ENCODE peak calls at places on chromosomes 7 and 10, in six cellular contexts. One of them, this sample, is unnamed.

GRCh38 chr7:26815452-26815851 is 48.9 kb downstream of the SKAP2 start:
- DNase-seq in colonic mucosa: no peak
- DNase-seq in GM04503: no peak
- DNase-seq in left ventricle myocardium inferior: no peak
- DNase-seq in upper lobe of right lung: no peak
- DNase-seq in activated T-helper 1 cell treated with anti-CD3 and anti-CD28 coated beads, Interleukin-12 subunit alpha, Interleukin-12 subunit beta, Interleukin-2, Interleukin-4 antibody, amounts not matched to agents 30 ng/mL and 10 ng/mL and 1 ng/mL, durations not matched to agents 14 hours and 24 hours and 36 hours: no peak
- DNase-seq in this sample: no peak

GRCh38 chr7:99438573-99439480 is at the start of the genes CPSF4 and PTCD1:
- DNase-seq in activated T-helper 1 cell treated with anti-CD3 and anti-CD28 coated beads, Interleukin-12 subunit alpha, Interleukin-12 subunit beta, Interleukin-2, Interleukin-4 antibody, amounts not matched to agents 30 ng/mL and 10 ng/mL and 1 ng/mL, durations not matched to agents 14 hours and 24 hours and 36 hours: peak
- DNase-seq in left ventricle myocardium inferior: peak
- DNase-seq in upper lobe of right lung: peak
- DNase-seq in GM04503: peak
- DNase-seq in colonic mucosa: peak
- DNase-seq in this sample: peak

GRCh38 chr7:36637417-36637816 is 86.9 kb downstream of the AOAH start:
- DNase-seq in GM04503: no peak
- DNase-seq in activated T-helper 1 cell treated with anti-CD3 and anti-CD28 coated beads, Interleukin-12 subunit alpha, Interleukin-12 subunit beta, Interleukin-2, Interleukin-4 antibody, amounts not matched to agents 30 ng/mL and 10 ng/mL and 1 ng/mL, durations not matched to agents 14 hours and 24 hours and 36 hours: no peak
- DNase-seq in upper lobe of right lung: no peak
- DNase-seq in colonic mucosa: no peak
- DNase-seq in left ventricle myocardium inferior: no peak
- DNase-seq in this sample: no peak

GRCh38 chr10:70053896-70054641 is 1.4 kb downstream of the MACROH2A2 start:
- DNase-seq in upper lobe of right lung: peak
- DNase-seq in left ventricle myocardium inferior: peak
- DNase-seq in GM04503: no peak
- DNase-seq in activated T-helper 1 cell treated with anti-CD3 and anti-CD28 coated beads, Interleukin-12 subunit alpha, Interleukin-12 subunit beta, Interleukin-2, Interleukin-4 antibody, amounts not matched to agents 30 ng/mL and 10 ng/mL and 1 ng/mL, durations not matched to agents 14 hours and 24 hours and 36 hours: no peak
- DNase-seq in colonic mucosa: peak
- DNase-seq in this sample: no peak

GRCh38 chr7:123757095-123757494 is 8.3 kb upstream of the WASL start:
- DNase-seq in upper lobe of right lung: no peak
- DNase-seq in activated T-helper 1 cell treated with anti-CD3 and anti-CD28 coated beads, Interleukin-12 subunit alpha, Interleukin-12 subunit beta, Interleukin-2, Interleukin-4 antibody, amounts not matched to agents 30 ng/mL and 10 ng/mL and 1 ng/mL, durations not matched to agents 14 hours and 24 hours and 36 hours: no peak
- DNase-seq in colonic mucosa: no peak
- DNase-seq in left ventricle myocardium inferior: no peak
- DNase-seq in GM04503: no peak
- DNase-seq in this sample: no peak

GRCh38 chr7:99127636-99128035 is 16.3 kb downstream of the SMURF1 start:
- DNase-seq in colonic mucosa: no peak
- DNase-seq in activated T-helper 1 cell treated with anti-CD3 and anti-CD28 coated beads, Interleukin-12 subunit alpha, Interleukin-12 subunit beta, Interleukin-2, Interleukin-4 antibody, amounts not matched to agents 30 ng/mL and 10 ng/mL and 1 ng/mL, durations not matched to agents 14 hours and 24 hours and 36 hours: no peak
- DNase-seq in left ventricle myocardium inferior: no peak
- DNase-seq in upper lobe of right lung: no peak
- DNase-seq in GM04503: no peak
- DNase-seq in this sample: no peak

GRCh38 chr7:25680636-25681035 is 452.4 kb upstream of the NPVF start:
- DNase-seq in upper lobe of right lung: no peak
- DNase-seq in colonic mucosa: no peak
- DNase-seq in left ventricle myocardium inferior: no peak
- DNase-seq in GM04503: no peak
- DNase-seq in activated T-helper 1 cell treated with anti-CD3 and anti-CD28 coated beads, Interleukin-12 subunit alpha, Interleukin-12 subunit beta, Interleukin-2, Interleukin-4 antibody, amounts not matched to agents 30 ng/mL and 10 ng/mL and 1 ng/mL, durations not matched to agents 14 hours and 24 hours and 36 hours: no peak
- DNase-seq in this sample: no peak

GRCh38 chr10:116763440-116763839 is 21.1 kb upstream of the HSPA12A start:
- DNase-seq in left ventricle myocardium inferior: no peak
- DNase-seq in GM04503: no peak
- DNase-seq in activated T-helper 1 cell treated with anti-CD3 and anti-CD28 coated beads, Interleukin-12 subunit alpha, Interleukin-12 subunit beta, Interleukin-2, Interleukin-4 antibody, amounts not matched to agents 30 ng/mL and 10 ng/mL and 1 ng/mL, durations not matched to agents 14 hours and 24 hours and 36 hours: no peak
- DNase-seq in upper lobe of right lung: peak
- DNase-seq in colonic mucosa: no peak
- DNase-seq in this sample: no peak

GRCh38 chr7:22935269-22935668 is 78.7 kb downstream of the HYCC1 start:
- DNase-seq in GM04503: no peak
- DNase-seq in upper lobe of right lung: no peak
- DNase-seq in colonic mucosa: no peak
- DNase-seq in left ventricle myocardium inferior: no peak
- DNase-seq in activated T-helper 1 cell treated with anti-CD3 and anti-CD28 coated beads, Interleukin-12 subunit alpha, Interleukin-12 subunit beta, Interleukin-2, Interleukin-4 antibody, amounts not matched to agents 30 ng/mL and 10 ng/mL and 1 ng/mL, durations not matched to agents 14 hours and 24 hours and 36 hours: no peak
- DNase-seq in this sample: no peak

GRCh38 chr10:90779573-90779972 is 78.3 kb downstream of the HTR7 start:
- DNase-seq in GM04503: no peak
- DNase-seq in colonic mucosa: no peak
- DNase-seq in left ventricle myocardium inferior: no peak
- DNase-seq in activated T-helper 1 cell treated with anti-CD3 and anti-CD28 coated beads, Interleukin-12 subunit alpha, Interleukin-12 subunit beta, Interleukin-2, Interleukin-4 antibody, amounts not matched to agents 30 ng/mL and 10 ng/mL and 1 ng/mL, durations not matched to agents 14 hours and 24 hours and 36 hours: no peak
- DNase-seq in upper lobe of right lung: no peak
- DNase-seq in this sample: peak

GRCh38 chr7:26117142-26117807 is 34.7 kb upstream of the NFE2L3 start:
- DNase-seq in colonic mucosa: no peak
- DNase-seq in activated T-helper 1 cell treated with anti-CD3 and anti-CD28 coated beads, Interleukin-12 subunit alpha, Interleukin-12 subunit beta, Interleukin-2, Interleukin-4 antibody, amounts not matched to agents 30 ng/mL and 10 ng/mL and 1 ng/mL, durations not matched to agents 14 hours and 24 hours and 36 hours: no peak
- DNase-seq in left ventricle myocardium inferior: no peak
- DNase-seq in GM04503: no peak
- DNase-seq in upper lobe of right lung: no peak
- DNase-seq in this sample: peak

GRCh38 chr10:109851595-109851994 is 71.7 kb downstream of the XPNPEP1 start:
- DNase-seq in upper lobe of right lung: no peak
- DNase-seq in GM04503: no peak
- DNase-seq in colonic mucosa: no peak
- DNase-seq in activated T-helper 1 cell treated with anti-CD3 and anti-CD28 coated beads, Interleukin-12 subunit alpha, Interleukin-12 subunit beta, Interleukin-2, Interleukin-4 antibody, amounts not matched to agents 30 ng/mL and 10 ng/mL and 1 ng/mL, durations not matched to agents 14 hours and 24 hours and 36 hours: no peak
- DNase-seq in left ventricle myocardium inferior: no peak
- DNase-seq in this sample: no peak

GRCh38 chr7:117458977-117459583 is 20.7 kb upstream of the CFTR start:
- DNase-seq in upper lobe of right lung: no peak
- DNase-seq in activated T-helper 1 cell treated with anti-CD3 and anti-CD28 coated beads, Interleukin-12 subunit alpha, Interleukin-12 subunit beta, Interleukin-2, Interleukin-4 antibody, amounts not matched to agents 30 ng/mL and 10 ng/mL and 1 ng/mL, durations not matched to agents 14 hours and 24 hours and 36 hours: no peak
- DNase-seq in left ventricle myocardium inferior: no peak
- DNase-seq in colonic mucosa: no peak
- DNase-seq in GM04503: no peak
- DNase-seq in this sample: peak

GRCh38 chr7:22854158-22855048 is 31.8 kb upstream of the TOMM7 start:
- DNase-seq in upper lobe of right lung: peak
- DNase-seq in left ventricle myocardium inferior: peak
- DNase-seq in colonic mucosa: peak
- DNase-seq in GM04503: no peak
- DNase-seq in activated T-helper 1 cell treated with anti-CD3 and anti-CD28 coated beads, Interleukin-12 subunit alpha, Interleukin-12 subunit beta, Interleukin-2, Interleukin-4 antibody, amounts not matched to agents 30 ng/mL and 10 ng/mL and 1 ng/mL, durations not matched to agents 14 hours and 24 hours and 36 hours: peak
- DNase-seq in this sample: peak

GRCh38 chr10:23479798-23480473 is 41.1 kb downstream of the OTUD1 start:
- DNase-seq in left ventricle myocardium inferior: no peak
- DNase-seq in colonic mucosa: no peak
- DNase-seq in activated T-helper 1 cell treated with anti-CD3 and anti-CD28 coated beads, Interleukin-12 subunit alpha, Interleukin-12 subunit beta, Interleukin-2, Interleukin-4 antibody, amounts not matched to agents 30 ng/mL and 10 ng/mL and 1 ng/mL, durations not matched to agents 14 hours and 24 hours and 36 hours: no peak
- DNase-seq in GM04503: no peak
- DNase-seq in upper lobe of right lung: no peak
- DNase-seq in this sample: no peak

GRCh38 chr10:114611617-114612016 is 46.5 kb downstream of the ABLIM1 start:
- DNase-seq in activated T-helper 1 cell treated with anti-CD3 and anti-CD28 coated beads, Interleukin-12 subunit alpha, Interleukin-12 subunit beta, Interleukin-2, Interleukin-4 antibody, amounts not matched to agents 30 ng/mL and 10 ng/mL and 1 ng/mL, durations not matched to agents 14 hours and 24 hours and 36 hours: no peak
- DNase-seq in colonic mucosa: no peak
- DNase-seq in GM04503: no peak
- DNase-seq in upper lobe of right lung: no peak
- DNase-seq in left ventricle myocardium inferior: no peak
- DNase-seq in this sample: no peak

GRCh38 chr10:7027913-7028808 is 382.7 kb downstream of the SFMBT2 start:
- DNase-seq in activated T-helper 1 cell treated with anti-CD3 and anti-CD28 coated beads, Interleukin-12 subunit alpha, Interleukin-12 subunit beta, Interleukin-2, Interleukin-4 antibody, amounts not matched to agents 30 ng/mL and 10 ng/mL and 1 ng/mL, durations not matched to agents 14 hours and 24 hours and 36 hours: no peak
- DNase-seq in left ventricle myocardium inferior: no peak
- DNase-seq in GM04503: no peak
- DNase-seq in colonic mucosa: no peak
- DNase-seq in upper lobe of right lung: no peak
- DNase-seq in this sample: no peak

GRCh38 chr10:61993676-61994401 is 92.3 kb downstream of the ARID5B start:
- DNase-seq in upper lobe of right lung: no peak
- DNase-seq in activated T-helper 1 cell treated with anti-CD3 and anti-CD28 coated beads, Interleukin-12 subunit alpha, Interleukin-12 subunit beta, Interleukin-2, Interleukin-4 antibody, amounts not matched to agents 30 ng/mL and 10 ng/mL and 1 ng/mL, durations not matched to agents 14 hours and 24 hours and 36 hours: no peak
- DNase-seq in colonic mucosa: no peak
- DNase-seq in left ventricle myocardium inferior: no peak
- DNase-seq in GM04503: no peak
- DNase-seq in this sample: peak

GRCh38 chr10:78928330-78928729 is 140.4 kb upstream of the ZMIZ1 start:
- DNase-seq in left ventricle myocardium inferior: no peak
- DNase-seq in activated T-helper 1 cell treated with anti-CD3 and anti-CD28 coated beads, Interleukin-12 subunit alpha, Interleukin-12 subunit beta, Interleukin-2, Interleukin-4 antibody, amounts not matched to agents 30 ng/mL and 10 ng/mL and 1 ng/mL, durations not matched to agents 14 hours and 24 hours and 36 hours: no peak
- DNase-seq in colonic mucosa: no peak
- DNase-seq in upper lobe of right lung: no peak
- DNase-seq in GM04503: no peak
- DNase-seq in this sample: no peak

GRCh38 chr7:123643495-123644428 is 11.9 kb upstream of the LMOD2 start:
- DNase-seq in GM04503: peak
- DNase-seq in upper lobe of right lung: no peak
- DNase-seq in activated T-helper 1 cell treated with anti-CD3 and anti-CD28 coated beads, Interleukin-12 subunit alpha, Interleukin-12 subunit beta, Interleukin-2, Interleukin-4 antibody, amounts not matched to agents 30 ng/mL and 10 ng/mL and 1 ng/mL, durations not matched to agents 14 hours and 24 hours and 36 hours: no peak
- DNase-seq in left ventricle myocardium inferior: no peak
- DNase-seq in colonic mucosa: no peak
- DNase-seq in this sample: peak

GRCh38 chr10:110475722-110476515 is 21.8 kb upstream of the DUSP5 start:
- DNase-seq in upper lobe of right lung: no peak
- DNase-seq in colonic mucosa: no peak
- DNase-seq in GM04503: no peak
- DNase-seq in activated T-helper 1 cell treated with anti-CD3 and anti-CD28 coated beads, Interleukin-12 subunit alpha, Interleukin-12 subunit beta, Interleukin-2, Interleukin-4 antibody, amounts not matched to agents 30 ng/mL and 10 ng/mL and 1 ng/mL, durations not matched to agents 14 hours and 24 hours and 36 hours: no peak
- DNase-seq in left ventricle myocardium inferior: no peak
- DNase-seq in this sample: no peak

GRCh38 chr7:111400088-111400487 is 162.2 kb downstream of the IMMP2L start:
- DNase-seq in upper lobe of right lung: no peak
- DNase-seq in colonic mucosa: no peak
- DNase-seq in GM04503: no peak
- DNase-seq in left ventricle myocardium inferior: no peak
- DNase-seq in activated T-helper 1 cell treated with anti-CD3 and anti-CD28 coated beads, Interleukin-12 subunit alpha, Interleukin-12 subunit beta, Interleukin-2, Interleukin-4 antibody, amounts not matched to agents 30 ng/mL and 10 ng/mL and 1 ng/mL, durations not matched to agents 14 hours and 24 hours and 36 hours: no peak
- DNase-seq in this sample: no peak

GRCh38 chr7:116284390-116284789 is 74.1 kb downstream of the TES start:
- DNase-seq in activated T-helper 1 cell treated with anti-CD3 and anti-CD28 coated beads, Interleukin-12 subunit alpha, Interleukin-12 subunit beta, Interleukin-2, Interleukin-4 antibody, amounts not matched to agents 30 ng/mL and 10 ng/mL and 1 ng/mL, durations not matched to agents 14 hours and 24 hours and 36 hours: no peak
- DNase-seq in GM04503: no peak
- DNase-seq in upper lobe of right lung: no peak
- DNase-seq in colonic mucosa: no peak
- DNase-seq in left ventricle myocardium inferior: no peak
- DNase-seq in this sample: no peak

GRCh38 chr7:25262586-25262985 is 34.3 kb upstream of the NPVF start:
- DNase-seq in upper lobe of right lung: no peak
- DNase-seq in colonic mucosa: no peak
- DNase-seq in activated T-helper 1 cell treated with anti-CD3 and anti-CD28 coated beads, Interleukin-12 subunit alpha, Interleukin-12 subunit beta, Interleukin-2, Interleukin-4 antibody, amounts not matched to agents 30 ng/mL and 10 ng/mL and 1 ng/mL, durations not matched to agents 14 hours and 24 hours and 36 hours: no peak
- DNase-seq in GM04503: no peak
- DNase-seq in left ventricle myocardium inferior: no peak
- DNase-seq in this sample: no peak

GRCh38 chr7:128311003-128311402 is 32.7 kb downstream of the RBM28 start:
- DNase-seq in GM04503: no peak
- DNase-seq in activated T-helper 1 cell treated with anti-CD3 and anti-CD28 coated beads, Interleukin-12 subunit alpha, Interleukin-12 subunit beta, Interleukin-2, Interleukin-4 antibody, amounts not matched to agents 30 ng/mL and 10 ng/mL and 1 ng/mL, durations not matched to agents 14 hours and 24 hours and 36 hours: no peak
- DNase-seq in left ventricle myocardium inferior: no peak
- DNase-seq in colonic mucosa: no peak
- DNase-seq in upper lobe of right lung: no peak
- DNase-seq in this sample: no peak

GRCh38 chr10:35259769-35260397 is 76.4 kb upstream of the CCNY start:
- DNase-seq in upper lobe of right lung: no peak
- DNase-seq in activated T-helper 1 cell treated with anti-CD3 and anti-CD28 coated beads, Interleukin-12 subunit alpha, Interleukin-12 subunit beta, Interleukin-2, Interleukin-4 antibody, amounts not matched to agents 30 ng/mL and 10 ng/mL and 1 ng/mL, durations not matched to agents 14 hours and 24 hours and 36 hours: no peak
- DNase-seq in colonic mucosa: no peak
- DNase-seq in left ventricle myocardium inferior: no peak
- DNase-seq in GM04503: peak
- DNase-seq in this sample: no peak

GRCh38 chr10:58660577-58661255 is 148.0 kb downstream of the BICC1 start:
- DNase-seq in activated T-helper 1 cell treated with anti-CD3 and anti-CD28 coated beads, Interleukin-12 subunit alpha, Interleukin-12 subunit beta, Interleukin-2, Interleukin-4 antibody, amounts not matched to agents 30 ng/mL and 10 ng/mL and 1 ng/mL, durations not matched to agents 14 hours and 24 hours and 36 hours: no peak
- DNase-seq in colonic mucosa: no peak
- DNase-seq in upper lobe of right lung: no peak
- DNase-seq in left ventricle myocardium inferior: no peak
- DNase-seq in GM04503: no peak
- DNase-seq in this sample: no peak

GRCh38 chr10:26372513-26373354 is 65.4 kb upstream of the APBB1IP start:
- DNase-seq in colonic mucosa: no peak
- DNase-seq in upper lobe of right lung: no peak
- DNase-seq in left ventricle myocardium inferior: no peak
- DNase-seq in GM04503: no peak
- DNase-seq in activated T-helper 1 cell treated with anti-CD3 and anti-CD28 coated beads, Interleukin-12 subunit alpha, Interleukin-12 subunit beta, Interleukin-2, Interleukin-4 antibody, amounts not matched to agents 30 ng/mL and 10 ng/mL and 1 ng/mL, durations not matched to agents 14 hours and 24 hours and 36 hours: no peak
- DNase-seq in this sample: no peak

GRCh38 chr10:62384447-62385081 is 10.4 kb downstream of the ZNF365 start:
- DNase-seq in GM04503: no peak
- DNase-seq in colonic mucosa: no peak
- DNase-seq in activated T-helper 1 cell treated with anti-CD3 and anti-CD28 coated beads, Interleukin-12 subunit alpha, Interleukin-12 subunit beta, Interleukin-2, Interleukin-4 antibody, amounts not matched to agents 30 ng/mL and 10 ng/mL and 1 ng/mL, durations not matched to agents 14 hours and 24 hours and 36 hours: no peak
- DNase-seq in left ventricle myocardium inferior: no peak
- DNase-seq in upper lobe of right lung: no peak
- DNase-seq in this sample: no peak

This sample was measured in lung microvascular endothelial cell.